ENCODE peak calls at places on chromosomes 5 and 9, in four cellular contexts. Y, N, U and M are unnamed samples. For H3K9me3 and H3K4me1, the result is how much of the 10 kb centered on the place peaks cover.

GRCh38 chr5:109529520-109529919 is 119.7 kb upstream of the PJA2 start:
- DNase-seq in Y (no peak), N (no peak), U (no peak), M (no peak)

GRCh38 chr5:135372654-135373381 is 26.2 kb downstream of the MACROH2A1 start:
- DNase-seq in Y (no peak), N (no peak), U (no peak), M (no peak)

GRCh38 chr9:110626109-110626829 is 42.3 kb upstream of the MUSK start:
- DNase-seq in Y (no peak), N (peak), U (no peak), M (no peak)

GRCh38 chr5:55914141-55914413 is 62.9 kb downstream of the IL31RA start:
- DNase-seq in Y (no peak), N (no peak), U (no peak), M (no peak)

GRCh38 chr9:99130069-99130468 is 25.2 kb downstream of the TGFBR1 start:
- DNase-seq in Y (no peak), N (no peak), U (no peak), M (no peak)

GRCh38 chr9:113520109-113520642 is 56.6 kb downstream of the RGS3 start:
- DNase-seq in Y (no peak), N (peak), U (no peak), M (no peak)

GRCh38 chr5:39231705-39232525 is 12.6 kb upstream of the FYB1 start:
- DNase-seq in Y (no peak), N (peak), U (no peak), M (no peak)

GRCh38 chr5:37207802-37208201 is 41.4 kb downstream of the CPLANE1 start:
- DNase-seq in Y (no peak), N (no peak), U (no peak), M (no peak)

GRCh38 chr5:90386099-90386710 is 23.4 kb downstream of the CETN3 start:
- DNase-seq in Y (no peak), N (peak), U (no peak), M (no peak)

GRCh38 chr9:35945341-35946018 is 12.5 kb downstream of the OR2S2 start:
- DNase-seq in Y (peak), N (peak), U (peak), M (peak)

GRCh38 chr5:156947933-156948332 is 15.1 kb downstream of the TIMD4 start:
- DNase-seq in Y (no peak), N (no peak), U (no peak), M (no peak)

GRCh38 chr5:141135030-141135717 is at the start of gene PCDHB5:
- DNase-seq in Y (no peak), N (peak), U (peak), M (peak)

GRCh38 chr5:145554399-145554798 is 280.7 kb downstream of the PRELID2 start:
- DNase-seq in Y (no peak), N (peak), U (no peak), M (no peak)

GRCh38 chr5:77924081-77924480 is 147.9 kb upstream of the TBCA start:
- DNase-seq in Y (no peak), N (no peak), U (no peak), M (no peak)

GRCh38 chr5:122078116-122078865 is at the start of gene LOX:
- DNase-seq in Y (peak), N (peak), U (peak), M (no peak)

GRCh38 chr9:92393686-92394085 is 10.7 kb downstream of the OGN start:
- DNase-seq in Y (no peak), N (peak), U (no peak), M (no peak)

GRCh38 chr5:108529381-108529780 is 147.5 kb upstream of the FBXL17 start:
- DNase-seq in Y (no peak), N (no peak), U (no peak), M (no peak)

GRCh38 chr5:128825826-128826225 is 139.5 kb upstream of the SLC27A6 start:
- DNase-seq in Y (no peak), N (peak), U (no peak), M (no peak)

GRCh38 chr9:84975926-84976325 is 306.4 kb downstream of the NTRK2 start:
- DNase-seq in Y (no peak), N (no peak), U (no peak), M (no peak)

GRCh38 chr5:106140101-106140500 is 1530.6 kb downstream of the EFNA5 start:
- DNase-seq in Y (no peak), N (no peak), U (no peak), M (no peak)

GRCh38 chr9:33011857-33012256 is 10.4 kb upstream of the APTX start:
- DNase-seq in Y (no peak), N (no peak), U (no peak), M (no peak)

GRCh38 chr5:173595826-173596225 is 20.6 kb downstream of the BOD1 start:
- DNase-seq in Y (no peak), N (no peak), U (no peak), M (no peak)

GRCh38 chr9:117744390-117744789 is 40.2 kb downstream of the TLR4 start:
- DNase-seq in Y (no peak), N (no peak), U (no peak), M (no peak)

GRCh38 chr5:154331924-154332323 is 113.9 kb upstream of the SAP30L start:
- DNase-seq in Y (no peak), N (no peak), U (no peak), M (no peak)

GRCh38 chr5:156096259-156096658 is 230.7 kb upstream of the SGCD start:
- DNase-seq in Y (no peak), N (no peak), U (no peak), M (no peak)

GRCh38 chr5:56409331-56410190 is 176.4 kb upstream of the ANKRD55 start:
- DNase-seq in Y (no peak), N (peak), U (no peak), M (no peak)

GRCh38 chr9:133713211-133713959 is 24.8 kb downstream of the SARDH start:
- DNase-seq in Y (no peak), N (no peak), U (peak), M (no peak)

GRCh38 chr9:129624168-129624759 is 1.7 kb upstream of the NTMT1 start:
- DNase-seq in Y (peak), N (peak), U (peak), M (no peak)

GRCh38 chr9:129623331-129623730 is 2.4 kb upstream of the C9orf50 start:
- DNase-seq in Y (no peak), N (no peak), U (no peak), M (no peak)

GRCh38 chr9:129626944-129627297 is 958 bp downstream of the NTMT1 start:
- DNase-seq in Y (no peak), N (peak), U (no peak), M (no peak)

GRCh38 chr9:129626079-129626943 is at the start of gene NTMT1:
- DNase-seq in Y (peak), N (peak), U (peak), M (no peak)

GRCh38 chr9:129624947-129625346 is 1.0 kb upstream of the NTMT1 start:
- DNase-seq in Y (no peak), N (no peak), U (no peak), M (no peak)
- H3K9ac ChIP-seq in Y (no peak), N (no peak), U (no peak), M (no peak)

GRCh38 chr5:178788381-178789085 is 58.1 kb upstream of the ZNF354A start:
- DNase-seq in Y (no peak), N (no peak), U (no peak), M (no peak)

GRCh38 chr5:178793156-178793555 is 62.7 kb upstream of the ZNF354A start:
- DNase-seq in Y (peak), N (no peak), U (peak), M (peak)

GRCh38 chr5:178787889-178788288 is 57.4 kb upstream of the ZNF354A start:
- DNase-seq in Y (no peak), N (no peak), U (peak), M (no peak)

GRCh38 chr5:178791976-178792375 is 61.5 kb upstream of the ZNF354A start:
- DNase-seq in Y (no peak), N (no peak), U (no peak), M (no peak)

GRCh38 chr5:178790371-178790770 is 59.9 kb upstream of the ZNF354A start:
- DNase-seq in Y (no peak), N (no peak), U (no peak), M (no peak)
- H3K9me3 ChIP-seq in Y (under half), N (under half), U (under half), M (under half)

GRCh38 chr9:120708526-120709224 is 5.6 kb downstream of the MEGF9 start:
- DNase-seq in Y (no peak), N (no peak), U (no peak), M (no peak)
- H3K4me1 ChIP-seq in Y (under half), N (under half), U (under half), M (under half)

DNA sequence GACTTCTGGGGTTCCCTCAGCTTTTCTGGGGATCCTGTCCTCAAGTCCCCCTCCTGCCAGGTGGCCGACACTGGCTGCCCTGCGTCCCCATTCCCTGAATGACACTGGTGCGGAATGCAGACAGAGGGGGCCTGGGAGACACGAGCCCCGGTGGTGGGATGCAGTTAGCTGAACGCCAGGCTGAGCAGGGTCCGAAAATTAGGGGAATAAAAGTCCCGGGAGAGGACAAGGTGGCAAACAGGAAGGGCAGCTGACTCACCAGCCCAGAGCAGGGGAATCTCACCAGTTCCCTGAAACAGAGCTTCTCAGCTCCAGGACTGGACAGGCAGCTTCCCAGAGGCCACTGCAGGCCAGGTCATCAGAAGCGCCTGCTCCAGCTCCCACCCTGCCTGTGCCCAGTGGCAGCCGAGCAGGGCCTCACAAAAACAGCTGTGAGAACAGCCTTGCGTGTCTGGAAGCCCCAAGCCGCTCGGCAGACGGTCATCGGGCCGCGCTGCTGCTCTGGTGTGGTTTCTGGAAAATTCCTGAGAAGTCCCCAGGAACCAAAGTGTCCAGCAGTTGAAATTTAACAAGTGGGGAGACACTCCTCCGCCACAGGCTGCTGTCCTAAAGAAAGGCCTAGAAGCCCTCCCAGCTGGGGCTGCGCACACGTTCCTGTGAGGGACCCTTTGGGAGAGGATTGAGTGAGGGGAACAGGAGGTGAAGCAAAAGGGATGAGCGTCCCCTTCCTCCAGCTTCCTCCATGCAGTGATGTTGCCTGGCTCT is 47.6 kb upstream of the EXOC3 start:
- DNase-seq in Y (no peak), N (peak), U (peak), M (no peak)
- H3K9ac ChIP-seq in Y (no peak), N (peak), U (no peak), M (no peak)

DNA sequence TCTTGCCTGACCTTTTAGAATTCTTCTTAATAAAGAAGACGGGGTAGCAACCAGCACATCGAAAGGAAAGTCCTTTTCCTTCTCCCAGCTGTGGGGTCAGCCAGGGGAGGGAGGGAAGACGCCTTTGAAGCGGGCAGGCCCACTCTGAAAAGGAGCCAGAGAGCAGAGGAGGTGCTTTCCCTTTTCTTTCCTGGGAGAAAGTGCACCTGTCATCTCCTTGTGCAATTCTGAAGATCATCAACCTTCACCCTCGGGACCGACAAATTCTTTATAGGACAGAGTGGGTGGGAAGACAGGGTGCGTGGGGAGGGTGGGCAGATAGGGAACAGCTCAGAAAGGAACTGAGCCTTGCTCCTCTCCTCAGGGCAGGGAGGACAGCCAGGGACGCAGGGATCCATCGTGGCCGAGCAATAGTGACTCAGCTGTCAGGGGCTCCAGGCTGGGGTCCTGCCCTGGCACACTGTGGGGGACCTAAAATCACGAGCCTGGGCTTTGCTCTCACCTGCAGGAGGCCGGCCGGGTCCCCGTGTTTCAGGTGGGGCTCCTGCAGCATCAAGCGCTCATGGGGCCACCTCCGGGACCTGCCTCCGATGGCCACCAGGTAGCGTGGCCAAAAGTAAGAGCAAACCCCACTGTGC is 141.0 kb downstream of the OLFM1 start:
- DNase-seq in Y (no peak), N (no peak), U (peak), M (no peak)
- H3K9me3 ChIP-seq in Y (under half), N (under half), U (under half), M (under half)

GRCh38 chr9:74557577-74557976 is 60.4 kb downstream of the RORB start:
- DNase-seq in Y (no peak), N (no peak), U (no peak), M (no peak)
- H3K4me1 ChIP-seq in Y (under half), N (under half), U (under half), M (under half)

DNA sequence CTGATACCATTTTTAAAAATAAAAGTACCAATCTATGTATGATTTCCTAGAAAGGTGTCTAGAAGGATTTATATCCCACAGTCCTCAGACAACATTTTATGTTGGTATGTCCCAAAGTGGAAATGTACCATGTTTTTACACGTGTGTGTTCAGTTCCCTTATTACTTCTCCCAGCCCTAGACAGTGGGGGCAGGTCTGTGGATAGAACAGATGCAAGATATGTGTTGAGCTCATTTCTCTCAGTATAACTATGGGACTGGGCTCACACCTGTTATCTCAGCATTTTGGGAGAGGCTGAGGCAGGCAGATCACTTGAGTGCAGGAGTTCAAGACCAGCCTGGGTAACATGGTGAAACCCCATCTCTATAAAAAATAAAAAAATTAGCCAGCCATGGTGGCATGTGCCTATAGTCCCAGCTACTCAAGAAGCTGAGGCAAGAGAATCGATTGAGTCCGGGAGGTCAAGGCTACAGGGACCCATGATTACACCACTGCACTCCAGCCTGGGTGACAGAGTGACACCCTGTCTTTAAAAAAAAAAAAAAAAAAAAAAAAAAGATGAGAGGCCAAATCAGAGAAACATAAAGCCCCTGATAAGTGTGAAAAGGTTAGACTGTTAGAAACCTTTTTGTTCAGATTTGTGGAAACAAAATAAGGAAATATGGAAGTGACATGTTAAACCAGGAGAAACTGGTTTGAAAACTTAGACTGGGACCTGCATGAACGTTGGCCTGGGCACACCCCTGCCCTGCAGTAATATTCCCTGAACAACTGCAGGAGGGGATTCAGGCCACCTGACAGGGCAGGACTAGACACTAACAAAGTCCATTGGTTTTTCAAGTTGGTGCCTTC is 7.4 kb upstream of the SLC2A8 start:
- DNase-seq in Y (peak), N (no peak), U (no peak), M (no peak)
- H3K9ac ChIP-seq in Y (no peak), N (no peak), U (no peak), M (no peak)

GRCh38 chr5:17833336-17833735 is 199.1 kb downstream of the TAF11L14 start:
- DNase-seq in Y (no peak), N (peak), U (no peak), M (no peak)

GRCh38 chr5:17837757-17838156 is 203.5 kb downstream of the TAF11L14 start:
- DNase-seq in Y (no peak), N (no peak), U (no peak), M (no peak)

GRCh38 chr5:17839848-17840247 is 205.6 kb downstream of the TAF11L14 start:
- DNase-seq in Y (no peak), N (no peak), U (no peak), M (no peak)

GRCh38 chr5:17838506-17838905 is 204.2 kb downstream of the TAF11L14 start:
- DNase-seq in Y (no peak), N (peak), U (no peak), M (no peak)
- H3K9me3 ChIP-seq in Y (under half), N (under half), U (under half), M (under half)

GRCh38 chr9:37405350-37405749 is 17.1 kb upstream of the GRHPR start:
- DNase-seq in Y (no peak), N (peak), U (no peak), M (no peak)

GRCh38 chr9:37405764-37406380 is 16.6 kb upstream of the GRHPR start:
- DNase-seq in Y (no peak), N (no peak), U (no peak), M (no peak)

GRCh38 chr9:37406603-37407401 is 15.7 kb upstream of the GRHPR start:
- DNase-seq in Y (no peak), N (no peak), U (no peak), M (no peak)

GRCh38 chr9:37408933-37409710 is 13.4 kb upstream of the GRHPR start:
- DNase-seq in Y (no peak), N (no peak), U (no peak), M (no peak)

DNA sequence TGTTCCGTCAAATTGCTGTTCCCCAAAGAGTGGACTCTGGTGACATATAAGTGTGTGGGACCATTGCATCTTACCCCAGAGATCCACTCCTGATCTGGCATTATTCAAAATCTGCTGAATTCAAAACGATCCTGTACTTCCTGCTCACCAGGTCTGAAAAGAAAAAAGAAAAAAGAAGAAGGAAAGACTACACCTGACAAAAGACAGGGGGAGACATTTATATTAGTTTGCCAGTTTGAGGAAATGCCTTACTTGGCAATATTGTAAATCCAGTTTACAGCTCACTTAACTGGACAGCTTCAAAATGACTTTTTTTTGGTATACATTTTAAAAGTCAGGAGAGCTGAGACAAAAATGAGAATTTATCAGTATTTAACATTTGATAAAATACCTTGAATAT is 15.0 kb upstream of the GRHPR start:
- DNase-seq in Y (no peak), N (no peak), U (no peak), M (no peak)
- H3K4me1 ChIP-seq in Y (under half), N (under half), U (under half), M (under half)

GRCh38 chr9:98105006-98105405 is 14.0 kb downstream of the TRIM14 start:
- DNase-seq in Y (no peak), N (no peak), U (peak), M (no peak)
- H3K9ac ChIP-seq in Y (no peak), N (no peak), U (no peak), M (no peak)